ENCODE peak calls at places on chromosomes 13 and 19, in four cellular contexts. S, O, F and Y are unnamed samples.

GRCh38 chr13:108777421-108778420 is 148.3 kb downstream of the MYO16 start:
- DNase-seq in S (no peak), O (no peak), F (peak; percentile 60), Y (no peak)

GRCh38 chr13:51816604-51817254 is 12.8 kb upstream of the DHRS12 start:
- DNase-seq in S (no peak), O (no peak), F (no peak), Y (no peak)

GRCh38 chr13:85381082-85381481 is 418.1 kb downstream of the SLITRK6 start:
- DNase-seq in S (no peak), O (no peak), F (no peak), Y (no peak)

GRCh38 chr13:79810671-79811070 is 329.7 kb downstream of the NDFIP2 start:
- DNase-seq in S (no peak), O (no peak), F (peak; percentile 51), Y (no peak)

GRCh38 chr19:51103811-51104470 is 4.3 kb downstream of the CTU1 start:
- DNase-seq in S (no peak), O (no peak), F (peak; percentile 67), Y (no peak)

GRCh38 chr19:13132471-13133166 is 14.6 kb downstream of the NACC1 start:
- DNase-seq in S (no peak), O (peak; percentile 35), F (no peak), Y (no peak)

GRCh38 chr13:113562085-113562749 is 22.3 kb upstream of the TFDP1 start:
- DNase-seq in S (peak; percentile 64), O (peak; percentile 38), F (peak; percentile 95), Y (peak; percentile 62)

GRCh38 chr19:49423278-49423984 is at the start of gene PTH2:
- DNase-seq in S (no peak), O (no peak), F (no peak), Y (no peak)

GRCh38 chr13:102774596-102775375 is 1.2 kb upstream of the TEX30 start:
- DNase-seq in S (no peak), O (no peak), F (no peak), Y (no peak)

GRCh38 chr19:45682117-45682516 is 9.6 kb downstream of the SNRPD2 start:
- DNase-seq in S (no peak), O (no peak), F (no peak), Y (no peak)

GRCh38 chr19:12952488-12953455 is 4.3 kb downstream of the GADD45GIP1 start:
- DNase-seq in S (no peak), O (no peak), F (peak; percentile 54), Y (peak; percentile 75)

GRCh38 chr19:37413243-37414084 is 42.6 kb downstream of the ZNF527 start:
- DNase-seq in S (no peak), O (no peak), F (no peak), Y (no peak)

GRCh38 chr13:65597839-65598818 is 1632.0 kb downstream of the PCDH9 start:
- DNase-seq in S (no peak), O (no peak), F (no peak), Y (no peak)

GRCh38 chr19:801030-801860 is 4.0 kb downstream of the PTBP1 start:
- DNase-seq in S (peak; percentile 87), O (no peak), F (peak; percentile 76), Y (peak; percentile 74)

GRCh38 chr13:90826688-90827087 is 520.8 kb upstream of the MIR17HG start:
- DNase-seq in S (no peak), O (no peak), F (no peak), Y (no peak)

GRCh38 chr13:41273806-41274441 is 10.5 kb upstream of the MTRF1 start:
- DNase-seq in S (no peak), O (no peak), F (no peak), Y (no peak)

GRCh38 chr19:40802300-40803169 is 3.5 kb downstream of the EGLN2 start:
- DNase-seq in S (peak; percentile 82), O (no peak), F (peak; percentile 37), Y (peak; percentile 81)

GRCh38 chr13:45021250-45021649 is 31.9 kb downstream of the GPALPP1 start:
- DNase-seq in S (no peak), O (no peak), F (no peak), Y (no peak)

GRCh38 chr13:29859971-29860370 is 9.6 kb upstream of the UBL3 start:
- DNase-seq in S (no peak), O (no peak), F (no peak), Y (no peak)

GRCh38 chr13:103965506-103966243 is 899.5 kb upstream of the SLC10A2 start:
- DNase-seq in S (no peak), O (no peak), F (peak; percentile 14), Y (no peak)

GRCh38 chr13:42396501-42396900 is 124.5 kb downstream of the AKAP11 start:
- DNase-seq in S (no peak), O (peak; percentile 28), F (no peak), Y (no peak)

GRCh38 chr19:3458595-3459284 is 21.6 kb downstream of the SMIM24 start:
- DNase-seq in S (peak; percentile 68), O (no peak), F (peak; percentile 89), Y (no peak)

GRCh38 chr13:37029617-37030016 is 29.0 kb downstream of the EXOSC8 start:
- DNase-seq in S (no peak), O (no peak), F (no peak), Y (no peak)

GRCh38 chr19:41870401-41870873 is 6.6 kb upstream of the CD79A start:
- DNase-seq in S (no peak), O (no peak), F (no peak), Y (no peak)

GRCh38 chr19:5865772-5866171 is 4.6 kb downstream of the FUT5 start:
- DNase-seq in S (no peak), O (no peak), F (no peak), Y (no peak)

GRCh38 chr19:13208131-13208963 is 58.1 kb downstream of the IER2 start:
- DNase-seq in S (peak; percentile 72), O (peak; percentile 54), F (peak; percentile 94), Y (no peak)

GRCh38 chr13:92804346-92804745 is 422.3 kb upstream of the GPC6 start:
- DNase-seq in S (no peak), O (no peak), F (no peak), Y (no peak)

GRCh38 chr13:98488736-98489135 is 88.2 kb downstream of the STK24 start:
- DNase-seq in S (no peak), O (no peak), F (no peak), Y (no peak)

GRCh38 chr13:75345191-75345590 is 136.8 kb downstream of the TBC1D4 start:
- DNase-seq in S (no peak), O (no peak), F (no peak), Y (no peak)

GRCh38 chr19:23098988-23099387 is 17.8 kb upstream of the ZNF730 start:
- DNase-seq in S (no peak), O (no peak), F (no peak), Y (no peak)

GRCh38 chr13:110758195-110758594 is 44.7 kb downstream of the ING1 start:
- DNase-seq in S (no peak), O (no peak), F (no peak), Y (no peak)

GRCh38 chr13:114148521-114148855 is 16.1 kb upstream of the RASA3 start:
- DNase-seq in S (no peak), O (peak; percentile 87), F (no peak), Y (no peak)

GRCh38 chr13:40777166-40777956 is 6.4 kb upstream of the MRPS31 start:
- DNase-seq in S (no peak), O (peak; percentile 21), F (peak; percentile 79), Y (no peak)

GRCh38 chr13:69769637-69770036 is 338.0 kb upstream of the ATXN8OS start:
- DNase-seq in S (no peak), O (no peak), F (no peak), Y (no peak)

GRCh38 chr19:40974633-40975037 is 16.4 kb upstream of the CYP2B6 start:
- DNase-seq in S (peak; percentile 66), O (peak; percentile 76), F (peak; percentile 86), Y (peak; percentile 66)

GRCh38 chr19:44986389-44986788 is 14.9 kb upstream of the RELB start:
- DNase-seq in S (no peak), O (no peak), F (no peak), Y (no peak)